ENCODE peak calls at places on chromosomes 16 and 17, in seven cellular contexts. F, T, G, I, Y, U and P are unnamed samples.

GRCh38 chr16:87201052-87201451 is 116.1 kb downstream of the C16orf95 start:
- DNase-seq in F (peak; percentile 41), T (no peak), G (peak; percentile 69), I (no peak), Y (peak; percentile 96), U (peak; percentile 99), P (peak; percentile 76)

GRCh38 chr16:73878616-73879015 is 418.0 kb upstream of the PSMD7 start:
- DNase-seq in F (no peak), T (no peak), G (peak; percentile 29), I (no peak), Y (no peak), U (peak; percentile 73), P (no peak)

GRCh38 chr17:29568331-29569244 is at the start of gene TP53I13:
- DNase-seq in F (peak; percentile 77), T (peak; percentile 95), G (peak; percentile 87), I (peak; percentile 96), Y (peak; percentile 91), U (peak; percentile 78), P (no peak)

GRCh38 chr17:511833-512251 is 159.2 kb upstream of the RPH3AL start:
- DNase-seq in F (peak; percentile 54), T (no peak), G (no peak), I (no peak), Y (no peak), U (peak; percentile 79), P (no peak)

GRCh38 chr16:70687172-70687531 is 1.3 kb upstream of the MTSS2 start:
- DNase-seq in F (no peak), T (no peak), G (no peak), I (peak; percentile 63), Y (no peak), U (no peak), P (no peak)

GRCh38 chr16:30079480-30079879 is 3.7 kb downstream of the PPP4C start:
- DNase-seq in F (no peak), T (no peak), G (no peak), I (no peak), Y (no peak), U (no peak), P (no peak)

GRCh38 chr17:60905709-60906108 is 228.1 kb downstream of the BCAS3 start:
- DNase-seq in F (no peak), T (no peak), G (no peak), I (no peak), Y (no peak), U (no peak), P (no peak)

GRCh38 chr16:75264999-75265910 is 13.8 kb upstream of the BCAR1 start:
- DNase-seq in F (no peak), T (peak; percentile 74), G (peak; percentile 60), I (peak; percentile 85), Y (peak; percentile 72), U (peak; percentile 68), P (no peak)

GRCh38 chr17:39791296-39791992 is 53.7 kb downstream of the GRB7 start:
- DNase-seq in F (no peak), T (no peak), G (no peak), I (no peak), Y (no peak), U (no peak), P (no peak)

GRCh38 chr17:43402078-43402477 is 3.3 kb downstream of the ARL4D start:
- DNase-seq in F (no peak), T (no peak), G (no peak), I (peak; percentile 89), Y (no peak), U (no peak), P (no peak)

GRCh38 chr17:10743316-10744009 is 13.6 kb upstream of the TMEM220 start:
- DNase-seq in F (no peak), T (no peak), G (no peak), I (no peak), Y (peak; percentile 58), U (peak; percentile 84), P (no peak)

GRCh38 chr17:64172510-64172909 is 42.6 kb upstream of the ERN1 start:
- DNase-seq in F (no peak), T (no peak), G (no peak), I (no peak), Y (no peak), U (no peak), P (no peak)

GRCh38 chr17:44906010-44906646 is 6.9 kb upstream of the EFTUD2 start:
- DNase-seq in F (no peak), T (no peak), G (no peak), I (no peak), Y (no peak), U (peak; percentile 92), P (no peak)

GRCh38 chr17:42682400-42683384 is at the start of gene CNTNAP1:
- DNase-seq in F (peak; percentile 65), T (peak; percentile 72), G (peak; percentile 50), I (peak; percentile 89), Y (peak; percentile 85), U (peak; percentile 89), P (no peak)

GRCh38 chr17:61504697-61505096 is 52.5 kb downstream of the TBX4 start:
- DNase-seq in F (no peak), T (no peak), G (no peak), I (no peak), Y (no peak), U (peak; percentile 75), P (no peak)

GRCh38 chr17:40517981-40518380 is 16.6 kb upstream of the TNS4 start:
- DNase-seq in F (no peak), T (no peak), G (no peak), I (no peak), Y (no peak), U (no peak), P (no peak)

GRCh38 chr16:4179020-4179419 is 62.8 kb upstream of the ADCY9 start:
- DNase-seq in F (peak; percentile 50), T (no peak), G (no peak), I (no peak), Y (no peak), U (peak; percentile 86), P (no peak)

GRCh38 chr16:57224651-57225335 is 20.3 kb upstream of the ARL2BP start:
- DNase-seq in F (no peak), T (no peak), G (no peak), I (no peak), Y (no peak), U (no peak), P (no peak)

DNA sequence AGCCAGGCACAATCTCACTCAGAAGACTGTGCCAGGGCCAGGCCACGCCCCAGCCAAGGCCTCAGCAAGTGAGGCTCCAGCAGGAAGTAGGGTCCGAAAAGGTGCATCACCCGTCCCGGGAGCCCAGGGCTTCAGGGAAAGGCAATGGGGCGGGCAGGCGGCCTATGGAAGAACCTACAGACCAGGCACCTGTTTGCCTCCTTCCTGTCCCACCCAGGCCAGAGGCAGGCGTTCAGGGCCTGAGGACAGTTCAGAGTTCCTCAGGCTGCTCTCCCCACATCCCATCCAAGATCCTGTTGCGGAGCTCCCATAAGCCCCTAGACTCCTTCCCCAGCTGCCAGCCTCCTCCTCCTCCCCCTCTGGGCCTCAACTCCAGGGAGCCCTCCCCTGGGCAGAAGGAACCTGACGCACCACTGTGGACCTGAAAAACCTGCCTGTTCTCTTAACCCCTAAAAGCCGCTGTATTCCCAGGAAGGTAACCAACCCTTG is 2.3 kb downstream of the CLUH start:
- DNase-seq in F (no peak), T (peak; percentile 90), G (no peak), I (peak; percentile 84), Y (no peak), U (peak; percentile 54), P (no peak)
- H3K4me3 ChIP-seq in F (peak overlapping the region; percentile 81), T (peak overlapping the region; percentile 87), G (peak overlapping the region; percentile 99), I (peak overlapping the region; percentile 82), Y (peak overlapping the region; percentile 30), U (peak overlapping the region; percentile 76), P (peak overlapping the region; percentile 52)

DNA sequence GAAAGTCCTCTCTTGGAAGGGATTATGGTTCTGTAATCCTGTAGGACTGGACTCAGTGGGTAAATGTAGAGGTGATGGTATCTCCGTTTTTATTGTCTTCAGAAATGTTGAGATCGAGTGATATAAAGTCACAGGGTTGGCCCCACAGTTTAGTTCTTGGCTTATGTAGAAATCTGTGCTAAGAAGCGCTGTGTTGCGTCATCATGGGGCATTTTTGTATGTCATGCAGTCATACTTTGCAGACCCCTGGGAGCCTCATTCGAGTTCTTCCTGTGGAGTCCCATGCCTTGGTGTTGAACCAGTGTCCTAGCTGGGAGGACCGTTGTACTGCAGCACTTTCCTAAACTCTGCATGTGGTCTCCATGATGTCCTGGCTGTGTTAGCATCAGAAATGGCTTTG is 619.7 kb downstream of the MAF start:
- DNase-seq in F (no peak), T (no peak), G (no peak), I (no peak), Y (no peak), U (no peak), P (no peak)
- H3K27ac ChIP-seq in F (no peak overlapping the region), T (no peak overlapping the region), G (no peak overlapping the region), I (no peak overlapping the region), Y (no peak overlapping the region), U (no peak overlapping the region), P (no peak overlapping the region)

GRCh38 chr17:72588561-72588960 is 467.7 kb downstream of the SOX9 start:
- DNase-seq in F (no peak), T (peak; percentile 27), G (no peak), I (no peak), Y (no peak), U (no peak), P (no peak)
- H3K4me3 ChIP-seq in F (peak overlapping the region; percentile 34), T (peak overlapping the region; percentile 70), G (no peak overlapping the region), I (no peak overlapping the region), Y (no peak overlapping the region), U (no peak overlapping the region), P (no peak overlapping the region)

DNA sequence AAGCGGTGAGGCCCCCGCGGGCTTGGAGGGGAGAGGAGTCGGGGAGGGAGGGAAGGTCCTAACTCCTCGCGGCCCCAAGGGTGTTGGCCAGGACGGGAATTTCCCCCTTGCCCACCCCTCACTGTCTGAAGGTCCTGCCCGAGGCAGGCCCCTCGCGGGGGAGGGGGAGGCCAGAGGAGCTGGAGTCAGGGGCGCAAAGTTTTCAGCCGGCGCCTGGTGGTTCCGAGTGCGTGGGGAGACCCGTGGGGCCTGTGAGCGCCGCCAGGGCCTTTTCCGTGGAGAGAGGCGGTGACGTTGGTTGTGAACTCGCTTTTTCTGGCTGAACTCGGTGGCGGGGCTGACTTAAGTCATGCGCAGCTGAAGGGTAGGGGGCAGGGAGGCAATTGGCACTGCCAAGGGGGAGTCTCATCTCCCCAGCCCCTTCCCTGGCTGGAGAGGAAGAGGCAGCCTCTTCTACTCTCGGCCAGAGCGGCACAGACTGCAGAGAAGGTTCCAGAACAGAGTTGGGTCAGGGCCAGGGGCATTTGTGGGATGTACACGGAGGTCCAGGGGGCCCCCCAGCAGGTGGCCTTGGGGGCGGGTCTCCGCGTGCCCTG is 1.5 kb downstream of the CACNA1H start:
- DNase-seq in F (no peak), T (no peak), G (peak; percentile 51), I (no peak), Y (no peak), U (no peak), P (no peak)
- H3K27ac ChIP-seq in F (peak overlapping the region; percentile 6), T (peak overlapping the region; percentile 67), G (peak overlapping the region; percentile 35), I (no peak overlapping the region), Y (peak overlapping the region; percentile 29), U (no peak overlapping the region), P (peak overlapping the region; percentile 22)

DNA sequence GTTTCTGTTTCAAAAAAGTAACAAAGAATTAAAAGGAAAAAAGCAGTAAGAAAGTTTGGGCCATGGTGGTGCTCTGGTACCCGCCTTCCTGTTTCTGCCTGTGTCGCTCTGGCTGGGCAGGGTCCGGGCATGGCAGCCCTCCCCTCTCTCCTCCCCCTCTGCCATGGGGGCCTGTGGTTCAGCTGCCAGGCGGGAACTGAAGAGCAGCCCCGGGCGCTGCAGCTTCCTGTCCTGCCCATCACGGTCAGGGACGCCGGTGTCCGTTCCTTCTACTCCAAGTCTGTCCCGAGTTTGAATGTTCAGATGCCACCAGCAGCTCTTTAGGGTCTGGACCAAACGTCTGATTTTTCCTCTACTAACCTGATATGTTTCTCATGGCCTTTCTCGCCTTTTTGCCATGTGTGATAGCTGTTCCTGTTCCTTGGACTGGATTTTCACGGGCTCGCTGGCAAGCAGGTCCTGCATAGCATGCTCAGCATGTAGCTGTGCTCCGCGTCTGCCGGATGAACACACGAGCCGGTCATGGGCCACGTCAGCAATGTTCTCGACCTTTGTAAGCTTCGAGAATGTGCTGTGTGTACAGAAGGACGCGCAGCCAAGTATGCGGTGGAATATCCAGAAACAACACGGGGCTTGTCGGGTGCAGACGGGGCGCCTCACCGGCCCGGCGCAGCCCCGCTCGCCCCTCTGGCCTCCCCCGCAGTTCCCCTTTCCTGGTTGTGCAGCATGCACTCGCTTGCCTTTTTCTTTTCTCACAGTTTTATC is 42.0 kb downstream of the RPTOR start:
- DNase-seq in F (no peak), T (no peak), G (no peak), I (no peak), Y (no peak), U (no peak), P (no peak)
- H3K4me3 ChIP-seq in F (no peak overlapping the region), T (no peak overlapping the region), G (no peak overlapping the region), I (no peak overlapping the region), Y (peak overlapping the region; percentile 22), U (no peak overlapping the region), P (no peak overlapping the region)